ENCODE peak calls at places on chromosomes 1 and 21, in four cellular contexts. F is HEK293T, P is K562, R is GM12878. H is an unnamed sample.

GRCh38 chr21:42061195-42061865 is 9.8 kb upstream of the UMODL1 start:
- DNase-seq in F (no peak), P (no peak), R (peak; percentile 81), H (no peak)

GRCh38 chr1:12315126-12315525 is 85.3 kb downstream of the VPS13D start:
- DNase-seq in F (no peak), P (no peak), R (no peak), H (no peak)

GRCh38 chr1:43705982-43706597 is 1.2 kb upstream of the ST3GAL3 start:
- DNase-seq in F (no peak), P (peak; percentile 20), R (no peak), H (no peak)

GRCh38 chr21:46035809-46036695 is 54.5 kb downstream of the COL6A1 start:
- DNase-seq in F (no peak), P (peak; percentile 7), R (no peak), H (no peak)

GRCh38 chr1:175978926-175979325 is 228.2 kb downstream of the COP1 start:
- DNase-seq in F (no peak), P (no peak), R (no peak), H (no peak)

GRCh38 chr1:236835491-236835890 is 40.4 kb downstream of the MTR start:
- DNase-seq in F (no peak), P (no peak), R (no peak), H (peak; percentile 4)

GRCh38 chr1:159556931-159557369 is 21.1 kb upstream of the OR10J5 start:
- DNase-seq in F (no peak), P (no peak), R (no peak), H (no peak)

GRCh38 chr1:214842856-214843255 is 239.7 kb upstream of the KCNK2 start:
- DNase-seq in F (no peak), P (no peak), R (no peak), H (no peak)

GRCh38 chr1:229117664-229118300 is 153.1 kb upstream of the RAB4A start:
- DNase-seq in F (no peak), P (no peak), R (no peak), H (no peak)
- TF ChIP-seq FOXK2 in F (no peak), P (no peak), R (no peak), H (no peak)

GRCh38 chr1:160945079-160945478 is 9.5 kb downstream of the ITLN2 start:
- DNase-seq in F (no peak), P (peak; percentile 65), R (no peak), H (no peak)

GRCh38 chr1:160942926-160943325 is 11.7 kb downstream of the ITLN2 start:
- DNase-seq in F (no peak), P (no peak), R (no peak), H (peak; percentile 14)
- TF ChIP-seq FOXK2 in F (no peak), P (no peak), R (no peak), H (no peak)

GRCh38 chr1:247482747-247483146 is 24.8 kb upstream of the OR2B11 start:
- DNase-seq in F (no peak), P (no peak), R (no peak), H (no peak)
- TF ChIP-seq FOXK2 in F (no peak), P (no peak), R (no peak), H (no peak)

GRCh38 chr1:47230692-47231313 is 1.2 kb downstream of the TAL1 start:
- DNase-seq in F (no peak), P (no peak), R (no peak), H (no peak)
- TF ChIP-seq FOXK2 in F (no peak), P (no peak), R (no peak), H (no peak)

DNA sequence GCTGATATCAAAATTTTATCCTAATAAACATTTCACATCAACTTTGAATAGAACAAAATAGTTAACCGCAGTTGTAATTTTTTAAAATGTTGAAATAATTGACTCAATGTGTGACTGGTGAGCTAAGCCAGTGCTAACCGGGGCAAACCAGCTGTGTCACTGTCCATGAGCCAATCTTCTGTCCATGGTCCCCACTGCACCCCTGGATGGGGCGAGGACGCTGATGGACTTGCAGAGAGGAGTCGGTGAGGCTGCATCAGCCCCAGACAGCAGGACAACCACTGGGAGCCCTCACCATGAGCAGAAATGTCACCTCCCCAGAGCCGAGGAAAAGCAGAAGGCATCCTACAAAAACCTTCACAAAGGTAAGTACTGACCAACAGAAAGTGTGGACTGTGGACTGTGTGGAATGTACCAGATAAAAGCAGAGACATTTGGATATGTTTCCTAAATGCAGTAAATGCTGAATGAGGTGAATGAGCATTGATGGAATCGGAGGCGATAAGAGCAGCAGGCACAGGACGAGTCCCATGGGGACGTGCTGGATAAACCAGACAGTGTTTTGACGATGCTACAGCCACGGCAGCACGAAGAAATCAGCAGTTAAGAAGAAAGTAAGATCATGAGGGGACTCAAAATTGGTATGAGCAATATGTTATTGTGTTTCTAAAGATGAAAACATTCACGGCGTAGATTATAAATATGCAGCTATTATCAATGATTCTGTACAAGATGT is 115.0 kb upstream of the BACE2 start:
- DNase-seq in F (no peak), P (no peak), R (no peak), H (no peak)
- TF ChIP-seq FOXK2 in F (no peak), P (no peak), R (no peak), H (no peak)

DNA sequence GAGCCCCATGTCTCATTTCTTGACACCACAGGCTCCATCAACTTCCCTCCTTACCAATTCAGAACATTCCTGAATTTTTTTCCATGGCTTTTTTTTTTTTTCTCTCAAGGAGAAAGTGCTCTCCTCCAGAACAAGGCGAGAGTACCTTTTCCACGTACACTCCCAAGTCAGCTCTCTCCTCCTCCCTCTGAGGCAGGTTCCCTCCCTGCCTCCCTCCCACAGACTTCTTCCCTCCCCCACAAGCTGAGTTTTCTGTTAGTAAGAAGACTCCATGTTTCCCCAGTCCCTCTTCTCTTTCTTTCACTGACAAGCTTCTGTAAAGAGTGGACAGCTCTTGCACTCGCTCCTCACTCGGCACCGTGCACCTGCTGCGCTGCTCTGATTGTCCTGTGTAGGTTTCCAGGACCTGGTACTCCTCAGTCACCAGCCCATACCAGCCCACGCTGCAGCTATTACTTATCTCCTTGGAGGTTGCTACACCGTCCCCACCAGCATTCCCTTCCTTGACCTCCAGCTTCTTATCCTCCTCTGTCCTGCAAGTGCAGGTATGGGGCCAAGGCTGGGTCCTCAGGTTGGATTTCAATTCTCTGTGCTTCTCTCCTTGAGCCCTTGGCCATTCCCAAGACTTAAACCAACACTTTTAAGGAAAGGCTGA is 3.8 kb downstream of the TRAF5 start:
- DNase-seq in F (no peak), P (no peak), R (no peak), H (no peak)
- TF ChIP-seq FOXK2 in F (no peak), P (no peak), R (no peak), H (no peak)

DNA sequence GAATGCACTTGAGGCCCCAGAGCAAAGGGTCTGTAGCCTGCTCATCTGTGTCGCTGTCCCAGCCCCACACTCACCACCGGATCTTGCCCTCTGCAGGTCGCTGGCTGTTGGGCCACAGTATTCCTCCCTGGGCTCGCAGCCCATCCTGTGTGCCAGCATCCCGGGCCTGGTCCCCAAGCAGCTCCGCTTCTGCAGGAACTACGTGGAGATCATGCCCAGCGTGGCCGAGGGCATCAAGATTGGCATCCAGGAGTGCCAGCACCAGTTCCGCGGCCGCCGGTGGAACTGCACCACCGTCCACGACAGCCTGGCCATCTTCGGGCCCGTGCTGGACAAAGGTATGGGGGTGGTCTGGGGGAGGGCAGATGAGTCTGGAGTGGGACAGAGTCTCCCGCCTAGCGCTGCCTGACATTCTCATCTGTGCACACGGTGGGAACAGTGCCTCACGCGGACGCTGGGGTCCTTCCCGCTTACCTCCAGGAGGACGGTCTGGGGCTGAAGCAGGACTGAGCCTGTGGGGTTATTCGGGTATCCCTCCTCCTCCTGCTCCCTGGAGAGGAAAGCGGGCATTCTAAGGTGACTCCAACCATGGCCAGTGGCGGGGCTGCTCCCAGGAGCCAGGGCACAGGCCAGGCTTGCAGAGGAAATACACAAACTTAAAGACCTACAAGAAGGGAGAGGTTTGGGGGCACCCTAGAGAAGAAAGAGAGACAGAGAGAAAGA is 15.9 kb downstream of the WNT3A start:
- DNase-seq in F (no peak), P (no peak), R (no peak), H (no peak)
- TF ChIP-seq FOXK2 in F (no peak), P (no peak), R (no peak), H (no peak)

GRCh38 chr1:76949503-76949902 is 82.2 kb downstream of the ST6GALNAC5 start:
- DNase-seq in F (no peak), P (no peak), R (no peak), H (no peak)
- TF ChIP-seq FOXK2 in F (no peak), P (no peak), R (no peak), H (no peak)

GRCh38 chr1:2971609-2972008 is 49.7 kb upstream of the ACTRT2 start:
- DNase-seq in F (no peak), P (no peak), R (no peak), H (no peak)
- TF ChIP-seq FOXK2 in F (no peak), P (no peak), R (no peak), H (no peak)

GRCh38 chr21:44540741-44541288 is 820 bp upstream of the KRTAP10-1 start:
- DNase-seq in F (no peak), P (no peak), R (no peak), H (no peak)
- TF ChIP-seq FOXK2 in F (no peak), P (no peak), R (no peak), H (no peak)

H was measured in HepG2.